ENCODE peak calls at places on chromosomes 13 and 19, in six cellular contexts. S, P, R, U, B and L are unnamed samples.

GRCh38 chr13:68697551-68697950 is 1410.1 kb upstream of the ATXN8OS start:
- DNase-seq in R (no peak), P (no peak), B (no peak), S (no peak), U (no peak), L (no peak)

GRCh38 chr13:100989424-100989823 is 314.8 kb upstream of the TMTC4 start:
- DNase-seq in B (no peak), U (no peak), R (no peak), S (no peak), P (no peak), L (no peak)

GRCh38 chr19:29806098-29806866 is 5.5 kb upstream of the CCNE1 start:
- DNase-seq in U (no peak), B (peak), R (no peak), S (no peak), P (peak), L (no peak)

GRCh38 chr13:102260256-102260655 is 141.6 kb downstream of the FGF14 start:
- DNase-seq in B (no peak), S (no peak), U (no peak), P (no peak), R (no peak), L (no peak)

GRCh38 chr13:78121459-78122348 is 203.1 kb upstream of the EDNRB start:
- DNase-seq in U (peak), S (peak), B (peak), R (no peak), P (peak), L (peak)

GRCh38 chr19:5774921-5775320 is 9.6 kb downstream of the PRR22 start:
- DNase-seq in U (no peak), P (no peak), B (no peak), S (no peak), R (no peak), L (no peak)

GRCh38 chr19:52270266-52270885 is 989 bp downstream of the ZNF766 start:
- DNase-seq in U (no peak), B (no peak), S (no peak), P (no peak), R (no peak), L (no peak)

GRCh38 chr19:57355916-57356315 is 4.8 kb downstream of the ZNF304 start:
- DNase-seq in B (no peak), S (no peak), R (no peak), U (no peak), P (no peak), L (no peak)

GRCh38 chr19:54430306-54431254 is 15.3 kb downstream of the TTYH1 start:
- DNase-seq in P (peak), S (no peak), U (no peak), R (no peak), B (peak), L (no peak)

GRCh38 chr13:30798776-30799625 is 63.7 kb downstream of the ALOX5AP start:
- DNase-seq in P (no peak), U (no peak), B (peak), S (peak), R (no peak), L (no peak)

GRCh38 chr13:78712866-78713265 is 53.9 kb upstream of the OBI1 start:
- DNase-seq in U (no peak), B (no peak), R (no peak), P (no peak), S (no peak), L (no peak)

GRCh38 chr19:48713041-48713863 is 6.3 kb downstream of the MAMSTR start:
- DNase-seq in B (no peak), U (no peak), R (no peak), P (peak), S (no peak), L (no peak)

GRCh38 chr19:41785653-41786052 is 10.7 kb upstream of the CEACAM3 start:
- DNase-seq in R (peak), P (no peak), U (peak), S (no peak), B (peak), L (peak)

GRCh38 chr19:42169486-42169885 is 37.2 kb upstream of the POU2F2 start:
- DNase-seq in S (no peak), P (no peak), R (no peak), U (no peak), B (no peak), L (no peak)

GRCh38 chr19:44777715-44778347 is at the start of gene CBLC:
- DNase-seq in B (no peak), P (no peak), U (no peak), S (no peak), R (no peak), L (no peak)

GRCh38 chr19:49601482-49602038 is 10.6 kb downstream of the PRR12 start:
- DNase-seq in R (no peak), B (no peak), U (no peak), S (no peak), P (no peak), L (no peak)

GRCh38 chr13:70959376-70959775 is 851.1 kb upstream of the KLHL1 start:
- DNase-seq in U (no peak), S (no peak), B (no peak), P (no peak), R (no peak), L (no peak)

GRCh38 chr13:51590966-51591627 is 6.8 kb downstream of the WDFY2 start:
- DNase-seq in B (peak), R (peak), S (peak), U (peak), P (no peak), L (no peak)

DNA sequence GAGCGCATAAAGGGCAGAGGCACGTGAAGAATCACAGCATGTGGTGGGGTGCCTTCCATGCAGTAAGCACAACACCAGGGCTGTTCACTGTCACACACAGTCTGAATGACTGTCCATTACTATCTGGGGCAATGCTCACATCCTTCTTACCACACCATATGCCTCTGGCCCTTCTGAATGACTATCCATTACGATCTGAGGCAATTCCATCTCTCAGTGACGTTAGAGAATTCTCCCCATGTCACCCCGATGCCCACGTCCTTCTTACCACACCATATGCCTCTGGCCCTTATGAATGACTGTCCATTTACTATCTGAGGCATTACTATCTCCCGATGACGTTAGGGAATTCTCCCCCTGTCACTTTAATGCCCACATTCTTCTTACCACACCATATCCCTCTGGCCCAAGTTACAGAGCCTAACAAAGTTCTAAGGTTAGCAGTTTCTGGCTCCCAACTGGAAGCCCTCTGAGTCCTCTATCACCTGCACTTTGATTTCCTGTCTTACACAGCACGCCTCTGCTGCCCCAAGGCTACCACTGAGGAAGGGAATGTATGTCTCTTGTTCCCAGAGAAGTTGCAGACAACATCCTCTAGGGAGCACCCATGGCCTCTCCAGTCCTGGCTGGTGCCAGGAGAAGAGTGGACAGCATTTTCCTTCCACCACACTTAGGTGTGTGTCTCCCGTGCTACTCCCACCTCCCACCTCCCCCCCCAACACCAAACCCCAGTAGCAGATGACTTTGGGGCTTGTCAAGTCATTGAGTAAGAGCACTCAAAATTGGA is 154.8 kb downstream of the COG6 start:
- DNase-seq in U (no peak), S (no peak), R (no peak), B (no peak), P (no peak), L (no peak)
- TF ChIP-seq CTCF in U (no peak), S (no peak), R (no peak), B (no peak), P (no peak), L (no peak)

GRCh38 chr19:18519962-18520847 is 1.7 kb downstream of the ELL start:
- DNase-seq in P (peak), R (peak), B (peak), S (peak), U (peak), L (peak)
- H3K4me3 ChIP-seq in P (peak), R (peak), B (peak), S (peak), U (peak), L (peak)

DNA sequence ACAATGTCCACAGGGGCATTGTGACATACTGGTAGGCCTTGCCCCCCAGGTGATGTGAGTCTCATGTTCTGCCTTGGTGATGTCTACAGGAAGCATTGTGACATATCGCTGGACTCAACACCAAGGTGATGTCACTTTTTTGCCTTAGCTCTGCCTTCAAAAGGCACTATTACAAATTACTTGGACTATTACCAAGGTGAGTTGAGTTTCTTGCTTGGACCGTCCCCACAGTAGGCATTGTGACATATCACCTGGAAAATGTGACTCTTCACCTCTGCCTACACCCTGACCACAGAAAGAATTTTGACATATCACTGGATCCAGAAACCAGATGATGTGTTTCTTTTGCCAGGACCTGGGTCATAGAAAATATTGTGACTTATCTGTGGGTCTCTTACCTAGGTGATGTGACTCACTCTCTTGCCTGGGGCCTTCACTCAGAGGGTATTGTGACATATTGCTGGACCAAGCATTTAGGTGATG is 60.6 kb upstream of the ZNF724 start:
- DNase-seq in R (no peak), S (no peak), U (no peak), B (no peak), P (no peak), L (no peak)
- TF ChIP-seq CTCF in R (no peak), S (no peak), U (no peak), B (no peak), P (no peak), L (no peak)

GRCh38 chr19:58356971-58357797 is 3.9 kb upstream of the A1BG start:
- DNase-seq in S (no peak), U (no peak), P (no peak), B (peak), R (no peak), L (no peak)
- H3K4me3 ChIP-seq in S (peak), U (peak), P (peak), B (peak), R (no peak), L (no peak)

GRCh38 chr13:82436099-82436585 is 1446.1 kb downstream of the SLITRK1 start:
- DNase-seq in B (no peak), U (no peak), R (no peak), S (no peak), P (no peak), L (no peak)
- TF ChIP-seq CTCF in B (no peak), U (no peak), R (no peak), S (no peak), P (no peak), L (no peak)